ENCODE peak calls at places on chromosomes 12 and 14, in seven cellular contexts. F, B, G, E, R, W and P are unnamed samples.

GRCh38 chr14:24177041-24177825 is 5.4 kb downstream of the REC8 start:
- DNase-seq in F (peak; percentile 47), B (no peak), G (no peak), E (no peak), R (no peak), W (no peak), P (no peak)

GRCh38 chr14:28773176-28773575 is 6.6 kb downstream of the FOXG1 start:
- DNase-seq in F (no peak), B (no peak), G (peak; percentile 26), E (no peak), R (no peak), W (no peak), P (no peak)

GRCh38 chr12:75478395-75478794 is 2.2 kb upstream of the GLIPR1 start:
- DNase-seq in F (no peak), B (no peak), G (no peak), E (no peak), R (peak; percentile 46), W (no peak), P (no peak)

GRCh38 chr14:69666698-69667211 is 55.4 kb downstream of the SUSD6 start:
- DNase-seq in F (no peak), B (no peak), G (no peak), E (no peak), R (no peak), W (no peak), P (no peak)

GRCh38 chr12:116160196-116160595 is 117.3 kb downstream of the MED13L start:
- DNase-seq in F (no peak), B (no peak), G (no peak), E (no peak), R (no peak), W (peak; percentile 60), P (no peak)

GRCh38 chr14:23640524-23641141 is 4.5 kb downstream of the DHRS2 start:
- DNase-seq in F (peak; percentile 77), B (no peak), G (no peak), E (peak; percentile 52), R (no peak), W (no peak), P (peak; percentile 89)

GRCh38 chr12:53453953-53454640 is 2.2 kb downstream of the PCBP2 start:
- DNase-seq in F (no peak), B (no peak), G (no peak), E (no peak), R (no peak), W (no peak), P (no peak)

GRCh38 chr12:22333186-22333745 is 1.2 kb downstream of the ST8SIA1 start:
- DNase-seq in F (no peak), B (no peak), G (no peak), E (no peak), R (no peak), W (no peak), P (no peak)

GRCh38 chr12:95653761-95654546 is 102.7 kb upstream of the USP44 start:
- DNase-seq in F (no peak), B (no peak), G (peak; percentile 68), E (no peak), R (no peak), W (no peak), P (no peak)

GRCh38 chr12:54357802-54358619 is 6.3 kb downstream of the GPR84 start:
- DNase-seq in F (no peak), B (no peak), G (peak; percentile 22), E (no peak), R (peak; percentile 79), W (peak; percentile 90), P (no peak)

GRCh38 chr12:57152408-57153038 is 5.1 kb upstream of the LRP1-AS start:
- DNase-seq in F (peak; percentile 66), B (no peak), G (no peak), E (peak; percentile 22), R (no peak), W (no peak), P (no peak)

GRCh38 chr14:98131406-98131805 is 1140.6 kb downstream of the BCL11B start:
- DNase-seq in F (no peak), B (no peak), G (no peak), E (no peak), R (no peak), W (no peak), P (no peak)

GRCh38 chr14:65352964-65353530 is 59.5 kb upstream of the FUT8 start:
- DNase-seq in F (no peak), B (no peak), G (no peak), E (no peak), R (no peak), W (no peak), P (no peak)

GRCh38 chr12:47362131-47362686 is 282.4 kb upstream of the AMIGO2 start:
- DNase-seq in F (no peak), B (no peak), G (no peak), E (no peak), R (no peak), W (no peak), P (no peak)

GRCh38 chr12:4817813-4818212 is 91.9 kb upstream of the KCNA1 start:
- DNase-seq in F (peak; percentile 64), B (peak; percentile 20), G (no peak), E (peak; percentile 20), R (no peak), W (no peak), P (no peak)

GRCh38 chr12:69157023-69157655 is 82.2 kb upstream of the CPSF6 start:
- DNase-seq in F (peak; percentile 94), B (peak; percentile 74), G (peak; percentile 91), E (peak; percentile 85), R (peak; percentile 93), W (peak; percentile 89), P (peak; percentile 93)

GRCh38 chr12:77615331-77615730 is 215.4 kb upstream of the NAV3 start:
- DNase-seq in F (no peak), B (no peak), G (peak; percentile 15), E (no peak), R (no peak), W (peak; percentile 1), P (no peak)

GRCh38 chr14:60183724-60184596 is 18.8 kb upstream of the DHRS7 start:
- DNase-seq in F (no peak), B (peak; percentile 56), G (peak; percentile 87), E (no peak), R (peak; percentile 37), W (peak; percentile 57), P (no peak)

GRCh38 chr12:110048242-110049027 is at the start of gene C12orf76:
- DNase-seq in F (peak; percentile 98), B (peak; percentile 97), G (peak; percentile 90), E (peak; percentile 91), R (peak; percentile 96), W (peak; percentile 98), P (peak; percentile 95)

GRCh38 chr14:74836251-74836957 is 39.5 kb downstream of the PROX2 start:
- DNase-seq in F (no peak), B (no peak), G (no peak), E (no peak), R (no peak), W (no peak), P (no peak)

GRCh38 chr14:104794099-104794498 is 1.4 kb downstream of the AKT1 start:
- DNase-seq in F (peak; percentile 79), B (no peak), G (peak; percentile 78), E (peak; percentile 59), R (peak; percentile 63), W (peak; percentile 75), P (peak; percentile 42)

GRCh38 chr14:75542585-75543091 is 20.4 kb downstream of the BATF start:
- DNase-seq in F (peak; percentile 85), B (no peak), G (no peak), E (peak; percentile 44), R (peak; percentile 77), W (peak; percentile 59), P (no peak)

GRCh38 chr12:41418586-41418985 is 230.5 kb downstream of the PDZRN4 start:
- DNase-seq in F (no peak), B (no peak), G (no peak), E (no peak), R (no peak), W (no peak), P (no peak)

GRCh38 chr14:54259821-54260220 is 137.0 kb upstream of the CDKN3 start:
- DNase-seq in F (no peak), B (no peak), G (peak; percentile 24), E (no peak), R (no peak), W (no peak), P (no peak)

GRCh38 chr14:72590577-72590976 is 303.3 kb downstream of the DPF3 start:
- DNase-seq in F (no peak), B (no peak), G (no peak), E (no peak), R (peak; percentile 58), W (no peak), P (no peak)

GRCh38 chr14:21534576-21534975 is 8.4 kb upstream of the SALL2 start:
- DNase-seq in F (no peak), B (no peak), G (peak; percentile 63), E (no peak), R (no peak), W (no peak), P (no peak)

GRCh38 chr12:113165521-113166450 is 16.3 kb downstream of the CFAP73 start:
- DNase-seq in F (no peak), B (no peak), G (no peak), E (no peak), R (no peak), W (no peak), P (no peak)

GRCh38 chr12:89707623-89707991 is 1.0 kb downstream of the ATP2B1 start:
- DNase-seq in F (no peak), B (no peak), G (peak; percentile 79), E (peak; percentile 27), R (peak; percentile 27), W (peak; percentile 42), P (no peak)

GRCh38 chr12:77943466-77943865 is 112.8 kb downstream of the NAV3 start:
- DNase-seq in F (no peak), B (no peak), G (no peak), E (no peak), R (no peak), W (no peak), P (no peak)

GRCh38 chr12:66900616-66901015 is 221.7 kb upstream of the GRIP1 start:
- DNase-seq in F (no peak), B (no peak), G (no peak), E (no peak), R (no peak), W (no peak), P (no peak)

GRCh38 chr14:44316647-44317432 is 190.2 kb downstream of the FSCB start:
- DNase-seq in F (no peak), B (no peak), G (no peak), E (no peak), R (no peak), W (peak; percentile 58), P (no peak)

GRCh38 chr12:62272936-62273552 is 12.8 kb downstream of the USP15 start:
- DNase-seq in F (no peak), B (no peak), G (no peak), E (no peak), R (no peak), W (no peak), P (no peak)

GRCh38 chr14:57390806-57391562 is 598 bp downstream of the NAA30 start:
- DNase-seq in F (peak; percentile 60), B (peak; percentile 28), G (peak; percentile 65), E (peak; percentile 35), R (peak; percentile 53), W (peak; percentile 38), P (no peak)

GRCh38 chr14:98186140-98186539 is 1085.9 kb downstream of the BCL11B start:
- DNase-seq in F (no peak), B (no peak), G (no peak), E (no peak), R (no peak), W (no peak), P (no peak)

GRCh38 chr12:66048843-66049537 is 81.6 kb downstream of the LLPH start:
- DNase-seq in F (no peak), B (no peak), G (no peak), E (no peak), R (no peak), W (no peak), P (no peak)

GRCh38 chr12:50924439-50925341 is 27.7 kb upstream of the HIGD1C start:
- DNase-seq in F (peak; percentile 96), B (peak; percentile 91), G (peak; percentile 49), E (peak; percentile 81), R (peak; percentile 49), W (peak; percentile 93), P (peak; percentile 95)

GRCh38 chr14:97120204-97121120 is 323.3 kb downstream of the VRK1 start:
- DNase-seq in F (no peak), B (no peak), G (no peak), E (no peak), R (peak; percentile 52), W (no peak), P (no peak)

GRCh38 chr12:68568878-68569569 is 41.7 kb upstream of the RAP1B start:
- DNase-seq in F (no peak), B (no peak), G (no peak), E (no peak), R (no peak), W (no peak), P (no peak)